ENCODE peak calls at places on chromosomes 1 and 21, in ten cellular contexts. One of them, this sample, is unnamed. For H3K9me3 and H3K4me1, the result is how much of the 10 kb centered on the place peaks cover.

GRCh38 chr21:34797926-34798595 is 129.3 kb downstream of the CLIC6 start:
- DNase-seq in heart left ventricle: no peak
- DNase-seq in pancreas: no peak
- DNase-seq in endothelial cell of umbilical vein: no peak
- DNase-seq in A549: no peak
- DNase-seq in CD8-positive, alpha-beta T cell: no peak
- DNase-seq in mammary epithelial cell: peak
- DNase-seq in upper lobe of right lung: no peak
- DNase-seq in Karpas-422: no peak
- DNase-seq in SJCRH30: no peak
- DNase-seq in this sample: no peak

GRCh38 chr1:165949335-165950130 is 122.1 kb downstream of the UCK2 start:
- DNase-seq in heart left ventricle: no peak
- DNase-seq in pancreas: no peak
- DNase-seq in endothelial cell of umbilical vein: no peak
- DNase-seq in A549: no peak
- DNase-seq in CD8-positive, alpha-beta T cell: no peak
- DNase-seq in mammary epithelial cell: no peak
- DNase-seq in upper lobe of right lung: no peak
- DNase-seq in Karpas-422: no peak
- DNase-seq in SJCRH30: peak
- DNase-seq in this sample: no peak

GRCh38 chr21:14690886-14691285 is 144.8 kb upstream of the SAMSN1 start:
- DNase-seq in heart left ventricle: no peak
- DNase-seq in pancreas: no peak
- DNase-seq in endothelial cell of umbilical vein: no peak
- DNase-seq in A549: no peak
- DNase-seq in CD8-positive, alpha-beta T cell: no peak
- DNase-seq in mammary epithelial cell: no peak
- DNase-seq in upper lobe of right lung: no peak
- DNase-seq in Karpas-422: no peak
- DNase-seq in SJCRH30: no peak
- DNase-seq in this sample: no peak

GRCh38 chr1:168801032-168801745 is 72.2 kb upstream of the DPT start:
- DNase-seq in heart left ventricle: no peak
- DNase-seq in pancreas: peak
- DNase-seq in endothelial cell of umbilical vein: no peak
- DNase-seq in A549: no peak
- DNase-seq in CD8-positive, alpha-beta T cell: no peak
- DNase-seq in mammary epithelial cell: no peak
- DNase-seq in upper lobe of right lung: no peak
- DNase-seq in Karpas-422: no peak
- DNase-seq in SJCRH30: no peak
- DNase-seq in this sample: no peak

GRCh38 chr1:203682401-203683383 is 56.1 kb downstream of the ATP2B4 start:
- DNase-seq in heart left ventricle: no peak
- DNase-seq in pancreas: no peak
- DNase-seq in endothelial cell of umbilical vein: peak
- DNase-seq in A549: peak
- DNase-seq in CD8-positive, alpha-beta T cell: peak
- DNase-seq in mammary epithelial cell: no peak
- DNase-seq in upper lobe of right lung: no peak
- DNase-seq in Karpas-422: peak
- DNase-seq in SJCRH30: no peak
- DNase-seq in this sample: peak

GRCh38 chr1:15213333-15213732 is 33.7 kb upstream of the FHAD1 start:
- DNase-seq in heart left ventricle: no peak
- DNase-seq in pancreas: no peak
- DNase-seq in endothelial cell of umbilical vein: no peak
- DNase-seq in A549: no peak
- DNase-seq in CD8-positive, alpha-beta T cell: no peak
- DNase-seq in mammary epithelial cell: no peak
- DNase-seq in upper lobe of right lung: peak
- DNase-seq in Karpas-422: no peak
- DNase-seq in SJCRH30: no peak
- DNase-seq in this sample: no peak

GRCh38 chr1:181592261-181592859 is 109.0 kb downstream of the CACNA1E start:
- DNase-seq in heart left ventricle: no peak
- DNase-seq in pancreas: no peak
- DNase-seq in endothelial cell of umbilical vein: no peak
- DNase-seq in A549: no peak
- DNase-seq in CD8-positive, alpha-beta T cell: no peak
- DNase-seq in mammary epithelial cell: no peak
- DNase-seq in upper lobe of right lung: no peak
- DNase-seq in Karpas-422: no peak
- DNase-seq in SJCRH30: no peak
- DNase-seq in this sample: no peak

GRCh38 chr21:46667191-46667734 is 31.8 kb downstream of the PRMT2 start:
- DNase-seq in heart left ventricle: no peak
- DNase-seq in pancreas: no peak
- DNase-seq in endothelial cell of umbilical vein: peak
- DNase-seq in A549: peak
- DNase-seq in CD8-positive, alpha-beta T cell: no peak
- DNase-seq in mammary epithelial cell: peak
- DNase-seq in upper lobe of right lung: no peak
- DNase-seq in Karpas-422: peak
- DNase-seq in SJCRH30: no peak
- DNase-seq in this sample: no peak

DNA sequence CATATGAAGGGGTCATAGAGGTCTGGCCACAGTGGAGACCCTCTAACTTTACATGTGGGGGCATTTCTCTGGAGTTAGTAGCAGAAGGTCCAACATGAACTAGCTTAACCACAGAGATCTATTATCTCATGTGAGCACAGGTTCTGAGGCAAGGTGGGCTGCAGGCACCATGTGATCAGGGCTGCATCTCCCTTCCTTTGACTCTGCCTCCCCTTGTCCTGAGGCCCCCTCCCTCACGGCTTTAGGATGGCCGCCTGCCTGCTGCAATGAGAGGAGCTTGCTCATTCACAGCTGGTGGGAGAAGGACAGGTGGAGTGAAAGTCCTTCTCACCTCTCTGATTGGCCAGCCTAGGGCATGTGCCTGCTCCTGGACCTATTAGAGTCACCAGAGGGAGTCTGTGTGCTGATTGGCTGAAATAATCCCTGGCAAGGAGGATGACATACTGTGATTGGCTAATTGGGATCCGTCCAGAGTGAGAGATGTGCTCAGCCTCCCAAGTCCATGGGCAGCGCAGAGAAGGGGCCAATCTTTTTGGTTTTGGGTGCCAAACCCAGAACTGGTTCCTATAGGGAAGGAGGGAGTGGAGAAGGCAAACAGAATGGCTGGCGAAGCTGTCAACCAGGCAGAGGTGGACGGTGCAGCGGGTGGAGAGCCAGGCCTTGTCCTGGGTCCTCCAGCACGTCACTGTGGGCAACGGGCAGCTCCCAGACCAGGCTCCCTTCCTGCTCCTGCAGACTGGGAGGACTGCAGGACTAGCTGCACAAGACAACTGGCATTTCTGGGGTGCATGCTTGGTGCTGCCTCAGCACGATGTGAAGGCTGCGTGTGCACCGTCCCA is 39.4 kb upstream of the C1orf174 start:
- DNase-seq in heart left ventricle: no peak
- DNase-seq in pancreas: no peak
- DNase-seq in endothelial cell of umbilical vein: no peak
- DNase-seq in A549: no peak
- DNase-seq in CD8-positive, alpha-beta T cell: no peak
- DNase-seq in mammary epithelial cell: no peak
- DNase-seq in upper lobe of right lung: no peak
- DNase-seq in Karpas-422: peak
- DNase-seq in SJCRH30: no peak
- DNase-seq in this sample: no peak
- H3K9me3 ChIP-seq in heart left ventricle: under half
- H3K9me3 ChIP-seq in pancreas: under half
- H3K9me3 ChIP-seq in endothelial cell of umbilical vein: under half
- H3K9me3 ChIP-seq in A549: under half
- H3K9me3 ChIP-seq in CD8-positive, alpha-beta T cell: under half
- H3K9me3 ChIP-seq in mammary epithelial cell: under half
- H3K9me3 ChIP-seq in upper lobe of right lung: under half
- H3K9me3 ChIP-seq in Karpas-422: under half
- H3K9me3 ChIP-seq in SJCRH30: under half
- H3K9me3 ChIP-seq in this sample: under half

DNA sequence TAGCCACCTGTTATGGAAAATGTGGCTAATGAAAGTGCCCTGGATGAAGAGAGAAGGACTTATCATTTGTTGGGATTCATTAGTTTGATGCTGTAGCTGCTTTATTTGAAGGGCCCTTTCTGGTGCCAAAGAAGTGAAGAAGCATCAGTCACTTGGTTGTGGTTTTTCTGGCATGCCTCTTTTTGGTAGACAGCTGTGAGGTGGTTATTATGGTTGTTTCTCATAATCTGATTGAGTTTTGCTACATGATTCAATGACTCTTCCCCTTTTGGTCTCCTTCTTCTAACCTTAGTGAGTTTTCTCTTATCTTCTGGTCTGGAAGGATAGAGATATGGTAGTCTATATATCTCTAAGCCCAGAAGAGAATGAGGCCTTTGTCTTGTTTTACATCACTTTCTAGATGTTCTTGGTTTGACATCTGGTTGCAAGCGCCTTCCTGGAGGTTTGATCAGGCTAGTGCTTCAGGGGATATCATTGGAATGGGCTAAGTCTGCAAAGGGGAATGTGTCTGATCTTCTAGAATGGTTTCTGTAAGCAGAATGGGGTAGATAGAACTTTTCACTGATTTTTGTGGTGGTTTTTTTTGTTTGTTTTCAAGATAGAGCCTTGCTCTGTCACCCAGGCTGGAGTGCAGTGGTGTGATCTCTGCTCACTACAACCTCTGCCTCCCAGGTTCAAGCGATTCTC is 26.0 kb downstream of the ARID1A start:
- DNase-seq in heart left ventricle: no peak
- DNase-seq in pancreas: no peak
- DNase-seq in endothelial cell of umbilical vein: no peak
- DNase-seq in A549: no peak
- DNase-seq in CD8-positive, alpha-beta T cell: no peak
- DNase-seq in mammary epithelial cell: no peak
- DNase-seq in upper lobe of right lung: no peak
- DNase-seq in Karpas-422: no peak
- DNase-seq in SJCRH30: peak
- DNase-seq in this sample: no peak
- H3K4me1 ChIP-seq in heart left ventricle: half or more
- H3K4me1 ChIP-seq in pancreas: under half
- H3K4me1 ChIP-seq in endothelial cell of umbilical vein: under half
- H3K4me1 ChIP-seq in A549: half or more
- H3K4me1 ChIP-seq in CD8-positive, alpha-beta T cell: half or more
- H3K4me1 ChIP-seq in mammary epithelial cell: under half
- H3K4me1 ChIP-seq in upper lobe of right lung: half or more
- H3K4me1 ChIP-seq in Karpas-422: half or more
- H3K4me1 ChIP-seq in SJCRH30: under half
- H3K4me1 ChIP-seq in this sample: half or more

GRCh38 chr21:45412491-45412890 is 7.5 kb downstream of the COL18A1 start:
- DNase-seq in heart left ventricle: no peak
- DNase-seq in pancreas: peak
- DNase-seq in endothelial cell of umbilical vein: no peak
- DNase-seq in A549: no peak
- DNase-seq in CD8-positive, alpha-beta T cell: no peak
- DNase-seq in mammary epithelial cell: no peak
- DNase-seq in upper lobe of right lung: no peak
- DNase-seq in Karpas-422: no peak
- DNase-seq in SJCRH30: no peak
- DNase-seq in this sample: no peak

GRCh38 chr21:45410865-45411809 is 6.2 kb downstream of the COL18A1 start:
- DNase-seq in heart left ventricle: peak
- DNase-seq in pancreas: peak
- DNase-seq in endothelial cell of umbilical vein: no peak
- DNase-seq in A549: no peak
- DNase-seq in CD8-positive, alpha-beta T cell: no peak
- DNase-seq in mammary epithelial cell: no peak
- DNase-seq in upper lobe of right lung: no peak
- DNase-seq in Karpas-422: no peak
- DNase-seq in SJCRH30: no peak
- DNase-seq in this sample: no peak

GRCh38 chr21:45410151-45410864 is 5.3 kb downstream of the COL18A1 start:
- DNase-seq in heart left ventricle: no peak
- DNase-seq in pancreas: no peak
- DNase-seq in endothelial cell of umbilical vein: no peak
- DNase-seq in A549: no peak
- DNase-seq in CD8-positive, alpha-beta T cell: no peak
- DNase-seq in mammary epithelial cell: no peak
- DNase-seq in upper lobe of right lung: no peak
- DNase-seq in Karpas-422: no peak
- DNase-seq in SJCRH30: peak
- DNase-seq in this sample: no peak

GRCh38 chr21:45412909-45413581 is 8.1 kb downstream of the COL18A1 start:
- DNase-seq in heart left ventricle: no peak
- DNase-seq in pancreas: peak
- DNase-seq in endothelial cell of umbilical vein: no peak
- DNase-seq in A549: no peak
- DNase-seq in CD8-positive, alpha-beta T cell: no peak
- DNase-seq in mammary epithelial cell: no peak
- DNase-seq in upper lobe of right lung: no peak
- DNase-seq in Karpas-422: no peak
- DNase-seq in SJCRH30: no peak
- DNase-seq in this sample: no peak

DNA sequence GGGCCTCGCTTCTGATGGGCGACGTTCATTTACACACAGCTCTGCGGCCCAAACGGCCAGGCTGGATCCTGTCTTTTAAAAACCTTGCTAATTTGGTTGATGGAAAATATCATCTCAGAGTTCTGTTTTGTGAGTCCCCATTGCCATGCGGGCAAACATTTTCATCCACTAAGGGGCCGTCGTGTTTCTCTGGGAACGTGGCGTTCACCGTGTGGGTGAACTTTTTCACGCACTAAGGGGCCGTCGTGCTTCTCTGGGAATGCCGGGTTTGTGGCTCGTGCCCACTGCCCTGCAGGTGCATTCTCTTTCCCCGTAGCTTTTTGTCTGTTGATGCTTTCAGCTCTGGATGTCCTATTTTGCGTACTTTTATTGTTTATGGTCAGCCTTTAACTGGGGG is 6.8 kb downstream of the COL18A1 start:
- DNase-seq in heart left ventricle: no peak
- DNase-seq in pancreas: no peak
- DNase-seq in endothelial cell of umbilical vein: no peak
- DNase-seq in A549: no peak
- DNase-seq in CD8-positive, alpha-beta T cell: no peak
- DNase-seq in mammary epithelial cell: no peak
- DNase-seq in upper lobe of right lung: no peak
- DNase-seq in Karpas-422: no peak
- DNase-seq in SJCRH30: no peak
- DNase-seq in this sample: no peak
- H3K9me3 ChIP-seq in heart left ventricle: under half
- H3K9me3 ChIP-seq in pancreas: under half
- H3K9me3 ChIP-seq in endothelial cell of umbilical vein: under half
- H3K9me3 ChIP-seq in A549: under half
- H3K9me3 ChIP-seq in CD8-positive, alpha-beta T cell: under half
- H3K9me3 ChIP-seq in mammary epithelial cell: under half
- H3K9me3 ChIP-seq in upper lobe of right lung: under half
- H3K9me3 ChIP-seq in Karpas-422: under half
- H3K9me3 ChIP-seq in SJCRH30: under half
- H3K9me3 ChIP-seq in this sample: under half

GRCh38 chr1:28119576-28119975 is 31.2 kb upstream of the EYA3 start:
- DNase-seq in heart left ventricle: no peak
- DNase-seq in pancreas: no peak
- DNase-seq in endothelial cell of umbilical vein: no peak
- DNase-seq in A549: no peak
- DNase-seq in CD8-positive, alpha-beta T cell: no peak
- DNase-seq in mammary epithelial cell: no peak
- DNase-seq in upper lobe of right lung: no peak
- DNase-seq in Karpas-422: no peak
- DNase-seq in SJCRH30: no peak
- DNase-seq in this sample: no peak

GRCh38 chr1:28115267-28115666 is 26.9 kb upstream of the EYA3 start:
- DNase-seq in heart left ventricle: peak
- DNase-seq in pancreas: peak
- DNase-seq in endothelial cell of umbilical vein: no peak
- DNase-seq in A549: no peak
- DNase-seq in CD8-positive, alpha-beta T cell: peak
- DNase-seq in mammary epithelial cell: no peak
- DNase-seq in upper lobe of right lung: no peak
- DNase-seq in Karpas-422: no peak
- DNase-seq in SJCRH30: no peak
- DNase-seq in this sample: no peak

GRCh38 chr1:28122183-28122582 is 33.8 kb upstream of the EYA3 start:
- DNase-seq in heart left ventricle: no peak
- DNase-seq in pancreas: no peak
- DNase-seq in endothelial cell of umbilical vein: no peak
- DNase-seq in A549: no peak
- DNase-seq in CD8-positive, alpha-beta T cell: no peak
- DNase-seq in mammary epithelial cell: no peak
- DNase-seq in upper lobe of right lung: no peak
- DNase-seq in Karpas-422: no peak
- DNase-seq in SJCRH30: no peak
- DNase-seq in this sample: no peak

GRCh38 chr1:28114844-28115243 is 26.4 kb upstream of the EYA3 start:
- DNase-seq in heart left ventricle: no peak
- DNase-seq in pancreas: no peak
- DNase-seq in endothelial cell of umbilical vein: no peak
- DNase-seq in A549: no peak
- DNase-seq in CD8-positive, alpha-beta T cell: no peak
- DNase-seq in mammary epithelial cell: no peak
- DNase-seq in upper lobe of right lung: no peak
- DNase-seq in Karpas-422: no peak
- DNase-seq in SJCRH30: no peak
- DNase-seq in this sample: no peak

GRCh38 chr1:28118640-28119307 is 30.4 kb upstream of the EYA3 start:
- DNase-seq in heart left ventricle: no peak
- DNase-seq in pancreas: no peak
- DNase-seq in endothelial cell of umbilical vein: no peak
- DNase-seq in A549: no peak
- DNase-seq in CD8-positive, alpha-beta T cell: no peak
- DNase-seq in mammary epithelial cell: no peak
- DNase-seq in upper lobe of right lung: no peak
- DNase-seq in Karpas-422: no peak
- DNase-seq in SJCRH30: no peak
- DNase-seq in this sample: no peak
- H3K4me1 ChIP-seq in heart left ventricle: under half
- H3K4me1 ChIP-seq in pancreas: under half
- H3K4me1 ChIP-seq in endothelial cell of umbilical vein: under half
- H3K4me1 ChIP-seq in A549: under half
- H3K4me1 ChIP-seq in CD8-positive, alpha-beta T cell: under half
- H3K4me1 ChIP-seq in mammary epithelial cell: under half
- H3K4me1 ChIP-seq in upper lobe of right lung: under half
- H3K4me1 ChIP-seq in Karpas-422: under half
- H3K4me1 ChIP-seq in SJCRH30: under half
- H3K4me1 ChIP-seq in this sample: under half

This sample was measured in CD4-positive, CD25-positive, alpha-beta regulatory T cell.